ENCODE peak calls at places on chromosomes 6 and 20, in six cellular contexts. K, Z, G, L, C and N are unnamed samples.

GRCh38 chr20:15867899-15868298 is 705.3 kb downstream of the KIF16B start:
- DNase-seq in K (no peak), L (no peak), C (no peak), G (no peak), Z (no peak), N (no peak)

GRCh38 chr6:161407581-161407980 is 133.7 kb upstream of the AGPAT4 start:
- DNase-seq in L (no peak), C (no peak), K (no peak), G (peak), Z (no peak), N (peak)

GRCh38 chr20:45092898-45093297 is 8.0 kb downstream of the KCNS1 start:
- DNase-seq in C (no peak), L (no peak), G (no peak), Z (no peak), K (no peak), N (no peak)

GRCh38 chr6:46998436-46999017 is 43.6 kb downstream of the ADGRF1 start:
- DNase-seq in G (no peak), C (no peak), L (no peak), Z (no peak), K (no peak), N (no peak)

GRCh38 chr6:158501638-158502592 is 58.0 kb upstream of the TMEM181 start:
- DNase-seq in L (no peak), C (no peak), K (no peak), Z (no peak), G (no peak), N (no peak)

GRCh38 chr6:901696-902455 is 208.9 kb upstream of the EXOC2 start:
- DNase-seq in G (no peak), Z (no peak), L (no peak), K (no peak), C (no peak), N (no peak)

GRCh38 chr6:17101422-17102257 is at the start of gene STMND1:
- DNase-seq in K (peak), G (peak), Z (peak), L (no peak), C (peak), N (peak)

GRCh38 chr20:16462711-16463110 is 110.5 kb downstream of the KIF16B start:
- DNase-seq in Z (no peak), C (no peak), L (no peak), G (no peak), K (no peak), N (no peak)

GRCh38 chr6:3228791-3229565 is 1.5 kb upstream of the TUBB2B start:
- DNase-seq in G (no peak), K (no peak), Z (no peak), L (no peak), C (peak), N (peak)

GRCh38 chr20:63377256-63378114 is 16.3 kb upstream of the CHRNA4 start:
- DNase-seq in Z (no peak), G (no peak), C (no peak), L (no peak), K (no peak), N (no peak)

GRCh38 chr6:141783595-141783994 is 349.1 kb upstream of the GJE1 start:
- DNase-seq in G (no peak), K (no peak), L (no peak), Z (no peak), C (no peak), N (no peak)

GRCh38 chr6:165664553-165665383 is 1.7 kb upstream of the PDE10A start:
- DNase-seq in G (no peak), C (no peak), K (no peak), Z (no peak), L (no peak), N (no peak)

GRCh38 chr6:34360556-34360955 is 31.9 kb downstream of the NUDT3 start:
- DNase-seq in K (no peak), C (no peak), Z (no peak), L (no peak), G (no peak), N (peak)

GRCh38 chr6:167676666-167677421 is 149.9 kb upstream of the AFDN start:
- DNase-seq in G (no peak), C (no peak), Z (no peak), K (no peak), L (no peak), N (no peak)

GRCh38 chr6:163086563-163086895 is 328.0 kb upstream of the QKI start:
- DNase-seq in L (no peak), Z (no peak), C (no peak), G (no peak), K (no peak), N (no peak)

GRCh38 chr20:57759724-57760123 is 49.9 kb upstream of the PMEPA1 start:
- DNase-seq in Z (no peak), C (no peak), K (no peak), G (no peak), L (no peak), N (no peak)

GRCh38 chr6:55040102-55040848 is 134.0 kb upstream of the HCRTR2 start:
- DNase-seq in K (no peak), C (no peak), Z (no peak), L (no peak), G (peak), N (no peak)

GRCh38 chr6:155706341-155706740 is 250.7 kb upstream of the NOX3 start:
- DNase-seq in L (no peak), K (no peak), C (no peak), G (no peak), Z (no peak), N (no peak)

GRCh38 chr20:24681634-24682495 is 212.4 kb downstream of the SYNDIG1 start:
- DNase-seq in G (no peak), Z (no peak), L (peak), C (no peak), K (peak), N (no peak)

GRCh38 chr6:31922942-31923341 is 4.6 kb upstream of the C2 start:
- DNase-seq in L (peak), K (no peak), G (no peak), C (no peak), Z (no peak), N (no peak)

GRCh38 chr6:109252261-109253041 is 129.8 kb downstream of the CD164 start:
- DNase-seq in C (peak), L (no peak), Z (no peak), K (no peak), G (no peak), N (no peak)

GRCh38 chr6:137341721-137342195 is 122.6 kb upstream of the IFNGR1 start:
- DNase-seq in L (no peak), G (no peak), C (no peak), K (no peak), Z (peak), N (peak)

GRCh38 chr6:156434049-156434794 is 343.0 kb upstream of the ARID1B start:
- DNase-seq in C (no peak), Z (no peak), L (no peak), G (no peak), K (no peak), N (no peak)